ENCODE peak calls at places on chromosomes 11 and 22, in seven cellular contexts. F is GM03348, P is H7, Z is GDM1, K is GM13976, J is KBM-7, U is adrenal gland. H is an unnamed sample.

GRCh38 chr22:44304354-44304753 is 8.4 kb downstream of the SHISAL1 start:
- DNase-seq in F (peak), Z (no peak), K (no peak), P (peak), U (peak), J (no peak), H (no peak)

GRCh38 chr22:20422271-20422958 is 15.2 kb downstream of the SCARF2 start:
- DNase-seq in Z (peak), J (peak), K (no peak), U (no peak), P (no peak), F (peak), H (no peak)

GRCh38 chr22:46339956-46340355 is 4.4 kb downstream of the TRMU start:
- DNase-seq in F (no peak), P (no peak), U (no peak), Z (no peak), K (no peak), J (no peak), H (no peak)

GRCh38 chr22:23518381-23519187 is 61.5 kb downstream of the IGLL1 start:
- DNase-seq in Z (no peak), P (no peak), K (no peak), J (no peak), U (no peak), F (no peak), H (no peak)

GRCh38 chr11:36214976-36215687 is 74.1 kb downstream of the COMMD9 start:
- DNase-seq in P (no peak), K (no peak), F (no peak), J (no peak), Z (no peak), U (no peak), H (no peak)

GRCh38 chr11:8060801-8061554 is 20.0 kb upstream of the TUB start:
- DNase-seq in J (no peak), U (no peak), F (peak), Z (no peak), P (no peak), K (no peak), H (no peak)

GRCh38 chr22:24772493-24773220 is 1.9 kb downstream of the PIWIL3 start:
- DNase-seq in J (no peak), Z (no peak), K (no peak), F (peak), U (peak), P (peak), H (no peak)

GRCh38 chr11:19772480-19772879 is 59.8 kb downstream of the NAV2 start:
- DNase-seq in J (no peak), P (peak), Z (no peak), U (no peak), K (no peak), F (no peak), H (no peak)

GRCh38 chr11:34926101-34926830 is 9.8 kb downstream of the PDHX start:
- DNase-seq in U (no peak), J (peak), K (peak), Z (peak), F (peak), P (no peak), H (peak)

GRCh38 chr11:47156333-47156732 is 20.3 kb downstream of the ARFGAP2 start:
- DNase-seq in P (no peak), Z (no peak), U (no peak), F (no peak), K (no peak), J (no peak), H (no peak)

H was measured in GF-D8.